ENCODE peak calls at places on chromosome 20, in five cellular contexts. O, I, V, X and W are unnamed samples.

GRCh38 chr20:44125332-44126127 is 61.5 kb downstream of the JPH2 start:
- DNase-seq in X (no peak), I (no peak), O (no peak), V (no peak), W (no peak)

GRCh38 chr20:64247312-64247627 is 8.3 kb upstream of the PCMTD2 start:
- DNase-seq in O (no peak), I (no peak), X (no peak), V (no peak), W (no peak)

GRCh38 chr20:37990571-37991151 is 42.6 kb downstream of the TTI1 start:
- DNase-seq in O (no peak), V (peak), I (peak), X (peak), W (peak)

GRCh38 chr20:58112017-58112781 is 116.3 kb downstream of the ANKRD60 start:
- DNase-seq in O (no peak), I (no peak), V (peak), X (no peak), W (peak)

GRCh38 chr20:46970937-46971630 is 76.4 kb downstream of the EYA2 start:
- DNase-seq in O (no peak), V (peak), X (peak), I (no peak), W (peak)

GRCh38 chr20:33947709-33948295 is 45.9 kb upstream of the RALY start:
- DNase-seq in O (no peak), I (no peak), X (no peak), V (no peak), W (no peak)

GRCh38 chr20:47489448-47489872 is 12.2 kb upstream of the NCOA3 start:
- DNase-seq in O (no peak), I (no peak), X (no peak), V (no peak), W (no peak)

GRCh38 chr20:62104791-62105345 is 17.4 kb upstream of the LSM14B start:
- DNase-seq in X (no peak), V (peak), O (peak), I (no peak), W (no peak)